ENCODE peak calls at places on chromosome 5, in seven cellular contexts. G is AG09309, J is AG10803, A is ascending aorta, H is colonic mucosa, Q is choroid plexus epithelial cell, I is astrocyte of the spinal cord. P is an unnamed sample.

GRCh38 chr5:98110270-98110669 is 663.2 kb upstream of the RGMB start:
- DNase-seq in G (peak), J (peak), Q (peak), H (no peak), A (no peak), I (peak), P (peak)

GRCh38 chr5:55671975-55672374 is 40.1 kb downstream of the SLC38A9 start:
- DNase-seq in J (no peak), Q (peak), G (no peak), A (no peak), H (no peak), I (peak), P (no peak)

GRCh38 chr5:136042665-136043121 is 13.9 kb downstream of the TGFBI start:
- DNase-seq in Q (peak), H (no peak), A (no peak), G (no peak), J (no peak), I (peak), P (no peak)

GRCh38 chr5:37888476-37888875 is 48.6 kb upstream of the GDNF start:
- DNase-seq in Q (no peak), A (no peak), J (peak), H (no peak), G (no peak), I (peak), P (peak)

GRCh38 chr5:132475939-132476852 is 14.4 kb downstream of the IRF1 start:
- DNase-seq in I (no peak), J (no peak), A (no peak), H (peak), G (no peak), Q (no peak), P (no peak)

GRCh38 chr5:77426670-77427069 is 65.4 kb downstream of the WDR41 start:
- DNase-seq in A (no peak), G (no peak), H (no peak), Q (peak), J (peak), I (peak), P (peak)

GRCh38 chr5:353599-354580 is 32.4 kb downstream of the AHRR start:
- DNase-seq in I (no peak), A (no peak), Q (no peak), G (no peak), H (no peak), J (no peak), P (no peak)

GRCh38 chr5:99176186-99176585 is 247.4 kb upstream of the CHD1 start:
- DNase-seq in G (no peak), J (no peak), I (no peak), A (no peak), Q (peak), H (no peak), P (no peak)

GRCh38 chr5:173175523-173175922 is 31.2 kb downstream of the BNIP1 start:
- DNase-seq in H (no peak), G (no peak), I (no peak), J (no peak), A (no peak), Q (no peak), P (no peak)

GRCh38 chr5:137141779-137142178 is 357.3 kb downstream of the SPOCK1 start:
- DNase-seq in Q (peak), I (no peak), G (no peak), A (no peak), J (peak), H (no peak), P (peak)

GRCh38 chr5:112584781-112585180 is 152.9 kb upstream of the APC start:
- DNase-seq in A (no peak), G (no peak), Q (no peak), H (no peak), I (no peak), J (no peak), P (no peak)

GRCh38 chr5:163385276-163385675 is 52.1 kb upstream of the CCNG1 start:
- DNase-seq in I (no peak), G (no peak), A (no peak), J (no peak), H (no peak), Q (no peak), P (no peak)

GRCh38 chr5:74232281-74232680 is 408.2 kb downstream of the ENC1 start:
- DNase-seq in G (peak), H (no peak), I (peak), J (peak), A (no peak), Q (peak), P (peak)

GRCh38 chr5:66807743-66808142 is 211.6 kb downstream of the MAST4 start:
- DNase-seq in Q (peak), A (no peak), I (peak), G (peak), H (peak), J (peak), P (peak)

GRCh38 chr5:151023047-151023615 is 2.7 kb downstream of the GPX3 start:
- DNase-seq in Q (peak), H (peak), G (no peak), I (no peak), J (no peak), A (peak), P (peak)

GRCh38 chr5:99061299-99061698 is 132.5 kb upstream of the CHD1 start:
- DNase-seq in Q (peak), A (no peak), G (no peak), H (no peak), J (peak), I (no peak), P (no peak)

GRCh38 chr5:6717687-6718086 is 4.5 kb downstream of the TENT4A start:
- DNase-seq in H (peak), A (no peak), G (no peak), Q (no peak), I (no peak), J (no peak), P (no peak)

GRCh38 chr5:157487358-157487757 is 27.3 kb downstream of the NIPAL4 start:
- DNase-seq in J (no peak), A (no peak), Q (no peak), I (no peak), G (no peak), H (no peak), P (no peak)

GRCh38 chr5:132116072-132116471 is 42.5 kb downstream of the CSF2 start:
- DNase-seq in H (no peak), G (no peak), A (no peak), Q (no peak), J (no peak), I (no peak), P (no peak)

GRCh38 chr5:175885813-175886212 is 14.4 kb downstream of the CPLX2 start:
- DNase-seq in Q (peak), A (no peak), G (no peak), H (no peak), I (peak), J (no peak), P (no peak)

GRCh38 chr5:65867509-65868195 is 58.7 kb upstream of the ERBIN start:
- DNase-seq in G (no peak), H (no peak), I (no peak), A (no peak), Q (peak), J (no peak), P (peak)

GRCh38 chr5:173839117-173839713 is 48.9 kb upstream of the CPEB4 start:
- DNase-seq in I (no peak), A (no peak), H (no peak), Q (no peak), J (no peak), G (no peak), P (peak)

DNA sequence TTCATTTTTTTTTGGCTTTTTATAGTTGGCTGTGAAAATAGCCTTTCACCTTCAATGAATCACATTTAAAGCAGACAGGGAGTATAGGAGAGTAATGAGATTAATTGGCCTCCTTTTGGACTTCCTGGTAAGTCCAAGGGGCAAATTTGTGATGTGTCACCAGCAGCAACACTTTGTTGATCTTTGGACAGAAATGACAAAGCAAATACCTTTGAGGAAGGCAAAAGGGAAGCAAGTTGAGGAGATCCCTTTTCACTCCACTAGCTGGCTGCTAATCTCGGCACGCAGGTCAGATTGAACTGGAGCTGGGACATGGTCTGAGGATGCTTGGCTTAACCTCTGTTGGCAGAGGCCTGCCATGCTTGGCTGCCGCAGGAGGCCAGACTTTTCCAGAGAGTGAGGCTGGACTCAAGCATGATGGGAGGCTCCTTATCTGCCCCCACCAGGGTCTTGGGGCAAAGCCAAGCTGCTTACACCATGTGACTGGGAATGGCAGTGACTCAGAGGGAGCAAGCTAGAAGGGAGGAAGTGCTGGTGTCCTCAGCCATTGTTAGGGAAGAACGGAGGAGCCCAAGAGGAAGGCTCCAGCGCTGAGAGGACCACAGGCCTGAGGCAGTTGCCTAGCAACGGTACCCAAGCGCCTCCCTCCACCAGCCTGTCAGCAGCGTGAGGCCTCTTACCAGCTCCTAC is 174.5 kb upstream of the MAP1B start:
- DNase-seq in I (peak), A (peak), G (no peak), H (peak), J (peak), Q (peak), P (peak)
- TF ChIP-seq CTCF in I (no peak), A (no peak), G (peak), H (no peak), J (no peak), Q (no peak), P (no peak)

GRCh38 chr5:180133060-180133459 is 61.5 kb upstream of the RNF130 start:
- DNase-seq in Q (no peak), H (no peak), I (no peak), A (peak), G (no peak), J (no peak), P (no peak)
- H3K4me3 ChIP-seq in Q (no peak), H (no peak), I (no peak), A (no peak), G (no peak), J (no peak), P (no peak)

GRCh38 chr5:126995039-126995438 is 35.3 kb downstream of the MARCHF3 start:
- DNase-seq in Q (no peak), J (no peak), G (no peak), A (no peak), I (no peak), H (no peak), P (no peak)
- TF ChIP-seq CTCF in Q (no peak), J (no peak), G (no peak), A (no peak), I (no peak), H (no peak), P (no peak)

DNA sequence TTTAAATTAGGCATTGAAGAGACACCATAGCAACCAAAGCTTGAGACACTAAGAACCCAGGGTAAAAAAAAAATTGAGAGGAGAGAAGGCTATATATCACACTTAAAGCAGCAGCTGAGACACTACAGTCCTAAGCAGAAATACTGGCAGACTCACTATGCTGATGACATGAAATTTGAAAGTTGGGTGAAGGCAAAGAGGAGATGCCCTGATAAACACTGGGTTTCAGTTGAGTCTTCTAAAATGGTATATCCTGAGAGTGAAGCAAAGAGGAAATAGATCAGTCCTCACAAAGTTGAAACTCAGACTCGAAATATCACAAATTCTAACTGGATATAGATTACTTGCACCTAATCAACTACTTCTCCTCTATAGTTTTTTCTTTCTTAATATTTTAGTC is 419.9 kb upstream of the CDH9 start:
- DNase-seq in H (no peak), J (no peak), Q (no peak), I (no peak), G (no peak), A (no peak), P (no peak)
- H3K4me3 ChIP-seq in H (no peak), J (no peak), Q (no peak), I (no peak), G (no peak), A (no peak), P (no peak)

GRCh38 chr5:178199581-178200434 is 4.5 kb upstream of the HNRNPAB start:
- DNase-seq in I (no peak), Q (no peak), J (no peak), G (no peak), A (peak), H (no peak), P (peak)

GRCh38 chr5:178196413-178196812 is 7.9 kb upstream of the HNRNPAB start:
- DNase-seq in Q (peak), A (peak), G (no peak), H (no peak), I (no peak), J (no peak), P (no peak)

GRCh38 chr5:178198706-178199105 is 5.6 kb upstream of the HNRNPAB start:
- DNase-seq in I (no peak), J (no peak), H (no peak), A (peak), Q (no peak), G (no peak), P (no peak)

GRCh38 chr5:178194026-178194425 is 6.9 kb upstream of the GMCL2 start:
- DNase-seq in Q (no peak), H (no peak), A (no peak), I (no peak), J (no peak), G (no peak), P (no peak)

DNA sequence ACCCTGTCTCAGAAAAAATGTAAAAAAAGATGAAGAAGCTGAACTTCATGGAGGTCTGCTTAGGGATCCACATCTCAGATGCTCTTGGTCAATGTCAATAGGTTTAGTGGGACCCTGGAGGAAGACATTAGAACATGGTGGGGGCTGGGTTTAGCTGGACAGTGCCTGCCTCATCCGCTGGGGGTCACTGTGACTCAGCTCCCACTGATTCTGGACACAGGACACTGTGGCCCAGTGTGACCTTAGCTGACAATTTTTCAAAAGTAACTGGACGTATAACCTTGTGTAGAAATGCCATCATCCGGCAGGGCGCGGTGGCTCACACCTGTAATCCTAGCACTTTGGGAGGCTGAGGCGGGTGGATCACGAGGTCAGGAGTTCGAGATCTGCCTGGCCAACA is 7.3 kb upstream of the HNRNPAB start:
- DNase-seq in A (peak), H (no peak), G (no peak), I (no peak), Q (no peak), J (no peak), P (no peak)
- TF ChIP-seq CTCF in A (no peak), H (peak), G (peak), I (peak), Q (peak), J (peak), P (no peak)

DNA sequence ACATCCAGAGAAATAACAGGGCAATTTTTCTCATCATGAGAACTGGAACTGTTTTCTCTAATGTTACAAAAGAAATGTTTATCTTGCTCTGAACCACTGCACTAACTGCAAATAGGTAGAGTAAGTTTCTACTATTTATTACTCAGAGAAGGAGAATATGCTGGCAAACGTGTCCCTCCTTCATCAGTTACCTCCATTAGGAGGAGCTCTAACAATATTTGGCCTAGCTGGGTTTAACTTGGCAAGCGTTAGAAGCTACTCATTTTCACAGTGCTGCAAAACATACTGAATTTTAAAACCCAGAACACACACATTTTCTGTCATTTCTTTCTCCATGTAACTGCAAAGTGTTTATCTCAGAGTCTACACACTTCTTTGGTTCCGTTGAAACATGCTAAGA is 101.0 kb upstream of the GABRG2 start:
- DNase-seq in Q (no peak), G (no peak), H (no peak), J (no peak), A (no peak), I (no peak), P (peak)
- H3K4me3 ChIP-seq in Q (no peak), G (no peak), H (no peak), J (no peak), A (no peak), I (no peak), P (no peak)

GRCh38 chr5:180439911-180440769 is 54.0 kb upstream of the CNOT6 start:
- DNase-seq in G (no peak), H (no peak), J (no peak), A (no peak), I (no peak), Q (no peak), P (no peak)
- TF ChIP-seq CTCF in G (no peak), H (no peak), J (no peak), A (no peak), I (no peak), Q (peak), P (no peak)

DNA sequence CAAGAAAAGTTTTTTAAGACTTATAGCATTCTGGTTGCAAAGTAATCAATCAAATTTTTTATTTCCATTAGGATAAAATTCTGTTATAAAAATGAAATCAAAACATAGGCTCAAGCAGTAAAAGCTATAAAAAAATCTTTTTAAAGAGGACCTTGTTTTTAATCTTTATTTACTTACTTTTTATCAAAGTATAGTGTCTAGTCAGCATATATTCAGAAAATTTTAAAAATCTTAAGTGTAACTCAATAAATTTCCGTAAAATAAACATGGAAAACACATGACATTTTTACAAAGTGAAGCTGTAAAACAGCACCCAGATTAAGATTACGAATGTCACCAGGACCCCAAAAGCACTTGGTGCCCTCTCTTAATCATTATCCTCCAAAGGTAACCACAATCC is 302.4 kb downstream of the TMEM161B start:
- DNase-seq in G (no peak), J (no peak), A (no peak), Q (no peak), I (no peak), H (no peak), P (no peak)
- H3K4me3 ChIP-seq in G (no peak), J (no peak), A (no peak), Q (no peak), I (no peak), H (no peak), P (no peak)

GRCh38 chr5:169011009-169011408 is 289.9 kb downstream of the SLIT3 start:
- DNase-seq in J (no peak), G (no peak), I (no peak), H (no peak), A (no peak), Q (no peak), P (no peak)

GRCh38 chr5:169009171-169009570 is 291.8 kb downstream of the SLIT3 start:
- DNase-seq in H (no peak), G (no peak), A (no peak), Q (no peak), I (peak), J (peak), P (peak)

GRCh38 chr5:169013208-169013728 is 287.7 kb downstream of the SLIT3 start:
- DNase-seq in A (no peak), G (no peak), J (no peak), I (no peak), Q (no peak), H (no peak), P (no peak)

GRCh38 chr5:169012471-169012870 is 288.5 kb downstream of the SLIT3 start:
- DNase-seq in Q (no peak), H (no peak), I (no peak), A (no peak), J (no peak), G (no peak), P (no peak)

DNA sequence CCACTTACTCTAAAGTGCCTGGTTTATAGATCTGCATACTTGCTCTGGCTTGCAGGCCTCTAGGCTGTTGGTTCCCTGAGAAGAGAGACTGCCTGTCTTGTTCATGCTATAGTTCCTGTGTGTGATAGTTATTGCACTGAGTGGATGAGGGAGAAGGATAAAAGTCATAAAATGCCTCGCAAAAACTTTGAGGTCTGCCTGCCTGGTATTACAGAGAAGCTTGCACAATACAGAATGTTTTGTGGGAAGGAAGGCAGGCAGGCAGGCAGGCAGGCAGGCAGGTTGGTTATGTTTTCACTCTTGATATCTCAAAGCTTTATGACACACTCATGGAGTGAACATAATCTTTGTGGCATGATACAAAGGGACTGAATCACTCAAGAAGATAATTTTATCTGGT is 287.1 kb downstream of the SLIT3 start:
- DNase-seq in Q (no peak), A (no peak), J (peak), G (peak), I (no peak), H (no peak), P (peak)
- TF ChIP-seq CTCF in Q (no peak), A (no peak), J (no peak), G (no peak), I (no peak), H (no peak), P (no peak)

GRCh38 chr5:95858661-95859326 is 36.3 kb upstream of the GLRX start:
- DNase-seq in J (peak), Q (peak), H (peak), A (peak), I (peak), G (peak), P (peak)
- H3K4me3 ChIP-seq in J (peak), Q (peak), H (no peak), A (peak), I (peak), G (peak), P (peak)

P was measured in epithelial cell of esophagus.